ENCODE peak calls at places on chromosome 14, in ten cellular contexts. P is transverse colon, M is pancreas, N is coronary artery, G is GM20000, R is heart left ventricle, W is Peyer's patch, Q is mesothelial cell of epicardium, K is tibial artery, S is right atrium auricular region. L is an unnamed sample.

GRCh38 chr14:70655110-70655826 is 13.6 kb downstream of the TTC9 start:
- DNase-seq in M (no peak), W (peak), R (no peak), Q (no peak), G (peak), K (no peak), N (no peak), S (no peak), P (peak), L (peak)

GRCh38 chr14:93984070-93984469 is 7.7 kb upstream of the ASB2 start:
- DNase-seq in G (no peak), M (no peak), N (no peak), S (no peak), Q (no peak), R (no peak), K (no peak), P (no peak), W (no peak), L (no peak)

GRCh38 chr14:103653802-103654201 is 24.8 kb downstream of the KLC1 start:
- DNase-seq in W (no peak), R (no peak), G (no peak), M (no peak), S (no peak), N (no peak), K (no peak), Q (no peak), P (no peak), L (no peak)

GRCh38 chr14:74109369-74109768 is 24.6 kb downstream of the LIN52 start:
- DNase-seq in R (no peak), P (no peak), N (no peak), W (no peak), K (no peak), Q (no peak), G (no peak), M (no peak), S (no peak), L (no peak)

GRCh38 chr14:98953544-98954346 is 318.3 kb downstream of the BCL11B start:
- DNase-seq in Q (no peak), N (no peak), K (peak), G (no peak), W (no peak), M (no peak), R (peak), S (peak), P (peak), L (no peak)

GRCh38 chr14:100037351-100037750 is 27.9 kb upstream of the EVL start:
- DNase-seq in N (no peak), G (no peak), M (no peak), P (no peak), Q (peak), S (no peak), K (no peak), W (no peak), R (no peak), L (no peak)

GRCh38 chr14:65019944-65020566 is 33.4 kb downstream of the FNTB start:
- DNase-seq in Q (no peak), W (no peak), K (no peak), G (peak), S (no peak), P (peak), N (no peak), R (no peak), M (no peak), L (no peak)

GRCh38 chr14:22472935-22473854 is 115.8 kb downstream of the DAD1 start:
- DNase-seq in G (peak), P (peak), W (peak), S (no peak), R (no peak), K (peak), Q (no peak), N (no peak), M (no peak), L (peak)

GRCh38 chr14:72518809-72519377 is 375.0 kb downstream of the DPF3 start:
- DNase-seq in G (peak), W (peak), K (no peak), S (peak), M (no peak), N (no peak), Q (no peak), R (no peak), P (no peak), L (peak)

GRCh38 chr14:77322209-77322902 is 1.5 kb downstream of the GSTZ1 start:
- DNase-seq in R (no peak), P (no peak), Q (no peak), M (no peak), K (no peak), G (no peak), S (no peak), N (peak), W (no peak), L (no peak)

GRCh38 chr14:23512156-23512555 is 39.4 kb downstream of the ZFHX2 start:
- DNase-seq in Q (no peak), P (no peak), S (no peak), K (no peak), R (no peak), W (no peak), M (no peak), N (no peak), G (peak), L (no peak)

GRCh38 chr14:30656190-30656632 is 34.1 kb downstream of the SCFD1 start:
- DNase-seq in Q (no peak), S (no peak), K (no peak), M (no peak), N (no peak), R (no peak), G (peak), P (peak), W (no peak), L (no peak)

GRCh38 chr14:104743461-104744380 is 9.2 kb upstream of the SIVA1 start:
- DNase-seq in M (no peak), R (peak), P (no peak), G (no peak), K (no peak), W (no peak), N (no peak), Q (no peak), S (no peak), L (no peak)

GRCh38 chr14:51880810-51881580 is 20.6 kb downstream of the GNG2 start:
- DNase-seq in P (no peak), G (peak), Q (no peak), R (no peak), W (no peak), N (no peak), K (no peak), S (no peak), M (no peak), L (no peak)

GRCh38 chr14:100278702-100279101 is 27.5 kb downstream of the SLC25A29 start:
- DNase-seq in W (no peak), Q (no peak), G (peak), M (no peak), P (no peak), N (no peak), R (no peak), K (no peak), S (no peak), L (no peak)

GRCh38 chr14:25351269-25351668 is 301.3 kb upstream of the STXBP6 start:
- DNase-seq in R (no peak), P (no peak), G (no peak), M (no peak), K (no peak), S (no peak), W (no peak), Q (no peak), N (no peak), L (no peak)

GRCh38 chr14:81480741-81481140 is 52.9 kb downstream of the SEL1L start:
- DNase-seq in Q (no peak), P (no peak), W (no peak), G (no peak), S (no peak), K (no peak), R (no peak), N (no peak), M (no peak), L (no peak)

GRCh38 chr14:20657216-20658211 is 16.0 kb upstream of the OR6S1 start:
- DNase-seq in K (no peak), R (no peak), P (no peak), Q (no peak), M (no peak), S (peak), G (no peak), N (no peak), W (no peak), L (no peak)

GRCh38 chr14:87944987-87945604 is 47.9 kb downstream of the GALC start:
- DNase-seq in K (no peak), P (no peak), G (peak), R (no peak), S (no peak), W (no peak), N (no peak), Q (no peak), M (no peak), L (no peak)

GRCh38 chr14:105049753-105050550 is 15.3 kb downstream of the GPR132 start:
- DNase-seq in R (no peak), P (no peak), W (no peak), K (peak), S (no peak), N (no peak), G (no peak), Q (no peak), M (no peak), L (no peak)

GRCh38 chr14:72165151-72165715 is 233.0 kb downstream of the RGS6 start:
- DNase-seq in N (no peak), R (no peak), W (no peak), M (no peak), K (no peak), P (no peak), G (no peak), S (no peak), Q (no peak), L (no peak)

GRCh38 chr14:61577506-61577931 is 117.8 kb upstream of the HIF1A start:
- DNase-seq in R (no peak), M (no peak), Q (no peak), G (no peak), S (no peak), K (no peak), N (no peak), P (no peak), W (no peak), L (no peak)

GRCh38 chr14:65352964-65353530 is 59.5 kb upstream of the FUT8 start:
- DNase-seq in S (no peak), M (no peak), Q (no peak), N (no peak), R (no peak), K (no peak), P (peak), W (no peak), G (no peak), L (no peak)

GRCh38 chr14:101072531-101072930 is 169.0 kb upstream of the RTL1 start:
- DNase-seq in P (no peak), R (no peak), M (peak), G (no peak), N (peak), Q (no peak), W (no peak), S (peak), K (peak), L (no peak)

GRCh38 chr14:75370416-75371205 is 57.2 kb upstream of the JDP2 start:
- DNase-seq in G (no peak), R (no peak), M (no peak), Q (no peak), W (no peak), N (no peak), P (no peak), S (no peak), K (no peak), L (no peak)

DNA sequence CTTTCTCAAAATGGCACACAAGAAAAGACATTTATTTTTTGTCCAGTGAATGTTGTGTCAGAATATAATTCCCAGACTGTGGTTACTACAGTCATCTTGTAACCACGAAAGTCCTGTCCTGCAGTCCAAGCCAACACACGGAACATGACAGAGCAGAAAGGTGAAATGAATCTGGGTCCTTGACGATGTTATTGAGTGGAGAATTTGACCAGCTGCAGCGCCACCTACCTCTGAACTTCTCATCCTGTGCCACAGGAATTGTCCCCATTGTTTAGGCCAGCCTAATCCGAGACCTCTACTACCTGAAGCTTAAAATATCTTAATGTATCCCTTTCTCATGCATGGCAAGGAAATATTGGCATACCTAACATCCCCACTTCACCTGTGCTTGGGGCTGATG is 64.1 kb upstream of the OTX2 start:
- DNase-seq in M (no peak), R (no peak), G (peak), S (no peak), Q (no peak), N (no peak), K (no peak), P (peak), W (no peak), L (no peak)
- TF ChIP-seq CTCF in M (no peak), R (no peak), G (peak), S (peak), Q (no peak), N (no peak), K (no peak), P (peak), W (no peak), L (no peak)

GRCh38 chr14:96989293-96989692 is 192.1 kb downstream of the VRK1 start:
- DNase-seq in W (no peak), Q (no peak), R (no peak), N (no peak), G (no peak), K (no peak), P (no peak), S (no peak), M (no peak), L (no peak)
- TF ChIP-seq CTCF in W (no peak), Q (no peak), R (no peak), N (no peak), G (no peak), K (no peak), P (no peak), S (no peak), M (no peak), L (no peak)

DNA sequence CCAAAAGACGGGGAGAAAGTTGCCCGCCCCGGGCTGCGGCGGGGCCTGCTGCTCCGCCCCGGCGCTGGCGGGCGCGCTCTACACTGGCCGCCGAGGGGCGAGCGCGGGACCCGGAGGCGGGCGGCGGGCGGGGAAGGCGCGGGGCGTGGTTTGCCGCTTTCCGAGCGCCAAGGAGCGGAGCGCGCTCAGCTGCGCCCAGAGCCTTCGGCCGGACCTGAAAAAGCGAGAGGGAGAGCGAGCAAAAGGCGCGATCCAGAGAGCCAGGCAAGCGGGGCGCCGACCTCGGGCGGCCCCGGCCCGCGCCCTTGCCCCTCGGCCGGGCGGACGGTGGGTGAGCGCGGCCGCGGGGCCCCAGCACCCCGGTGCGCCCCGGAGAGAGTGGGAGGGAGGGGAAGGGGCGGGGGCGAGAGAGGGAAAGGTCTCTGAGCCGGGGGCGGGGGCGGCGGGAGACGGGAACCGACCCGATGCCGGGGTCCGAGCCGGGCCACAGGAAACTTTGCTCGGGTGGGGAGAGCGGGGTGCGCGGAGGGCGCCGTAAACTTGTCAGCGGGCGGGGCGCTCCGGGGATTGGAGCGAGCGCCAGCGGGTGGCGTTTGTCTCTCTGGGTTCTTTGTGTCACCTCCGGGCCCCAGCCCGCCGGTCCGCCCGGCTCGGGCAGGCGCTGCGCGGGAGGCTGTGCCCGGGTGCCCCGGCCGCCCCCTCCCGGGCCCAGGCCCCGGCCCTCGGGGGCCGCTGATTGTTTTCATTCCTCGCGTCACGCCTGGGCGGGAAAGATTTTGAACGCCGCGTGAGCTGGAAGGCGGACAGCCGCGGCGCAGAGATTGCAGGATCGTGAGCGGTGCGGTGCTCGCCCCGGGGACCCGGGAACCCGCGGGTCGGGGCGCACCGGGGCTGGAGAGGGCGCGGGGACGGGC is at the start of gene SYNE2:
- DNase-seq in S (no peak), W (peak), M (peak), R (peak), P (peak), K (peak), N (peak), Q (peak), G (peak), L (peak)
- TF ChIP-seq CTCF in S (peak), W (peak), M (no peak), R (peak), P (peak), K (peak), N (no peak), Q (no peak), G (peak), L (peak)

GRCh38 chr14:38856798-38857197 is 246.2 kb downstream of the SEC23A start:
- DNase-seq in P (no peak), W (no peak), Q (no peak), R (no peak), K (no peak), M (no peak), N (no peak), G (no peak), S (no peak), L (no peak)
- TF ChIP-seq CTCF in P (no peak), W (no peak), Q (no peak), R (no peak), K (no peak), M (no peak), N (no peak), G (no peak), S (no peak), L (no peak)

DNA sequence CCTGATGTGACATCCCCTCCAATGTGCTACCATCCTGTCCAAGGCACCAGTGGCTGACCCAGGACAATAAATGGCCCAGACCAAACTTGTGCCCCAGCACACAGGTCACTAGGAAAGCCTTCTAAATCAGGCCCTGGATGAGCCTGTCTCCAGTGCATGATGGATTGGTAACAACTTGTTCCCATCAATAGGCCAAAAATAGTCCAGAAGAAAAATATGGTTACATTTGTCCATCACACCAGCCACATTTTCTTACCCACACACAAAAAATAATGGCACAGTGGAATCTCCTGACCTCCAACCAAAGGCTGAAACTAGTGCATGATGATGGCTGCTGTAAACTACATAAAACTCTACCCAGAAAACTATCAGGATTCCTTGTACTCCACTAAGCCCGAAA is 228.4 kb downstream of the SPTSSA start:
- DNase-seq in N (no peak), K (no peak), G (no peak), R (no peak), S (no peak), W (no peak), P (no peak), Q (no peak), M (no peak), L (no peak)
- TF ChIP-seq CTCF in N (no peak), K (no peak), G (no peak), R (no peak), S (no peak), W (no peak), P (no peak), Q (no peak), M (no peak), L (no peak)

L was measured in natural killer cell.